ENCODE peak calls at places on chromosomes 4 and X, in ten cellular contexts. One of them, this sample, is unnamed.

GRCh38 chr4:165385124-165385523 is 6.3 kb downstream of the CPE start:
- DNase-seq in astrocyte of the spinal cord: no peak
- DNase-seq in GM23338: no peak
- DNase-seq in dorsolateral prefrontal cortex: no peak
- DNase-seq in HCT116: no peak
- DNase-seq in sigmoid colon: no peak
- DNase-seq in fibroblast of mammary gland: no peak
- DNase-seq in GM06990: no peak
- DNase-seq in adrenal gland: no peak
- DNase-seq in CD4-positive, alpha-beta T cell: no peak
- DNase-seq in this sample: no peak

GRCh38 chr4:128810331-128810870 is 901 bp downstream of the JADE1 start:
- DNase-seq in GM23338: no peak
- DNase-seq in dorsolateral prefrontal cortex: no peak
- DNase-seq in CD4-positive, alpha-beta T cell: peak; percentile 34
- DNase-seq in GM06990: peak; percentile 41
- DNase-seq in fibroblast of mammary gland: peak; percentile 57
- DNase-seq in HCT116: peak; percentile 26
- DNase-seq in sigmoid colon: peak; percentile 72
- DNase-seq in astrocyte of the spinal cord: no peak
- DNase-seq in adrenal gland: peak; percentile 66
- DNase-seq in this sample: no peak

GRCh38 chr4:3868146-3868840 is 102.1 kb downstream of the ADRA2C start:
- DNase-seq in CD4-positive, alpha-beta T cell: peak; percentile 22
- DNase-seq in astrocyte of the spinal cord: no peak
- DNase-seq in sigmoid colon: peak; percentile 18
- DNase-seq in dorsolateral prefrontal cortex: peak; percentile 25
- DNase-seq in HCT116: no peak
- DNase-seq in fibroblast of mammary gland: peak; percentile 27
- DNase-seq in GM06990: no peak
- DNase-seq in GM23338: peak; percentile 81
- DNase-seq in adrenal gland: peak; percentile 12
- DNase-seq in this sample: no peak

GRCh38 chr4:24778427-24779225 is 16.7 kb upstream of the SOD3 start:
- DNase-seq in dorsolateral prefrontal cortex: no peak
- DNase-seq in CD4-positive, alpha-beta T cell: no peak
- DNase-seq in fibroblast of mammary gland: peak; percentile 99
- DNase-seq in sigmoid colon: peak; percentile 81
- DNase-seq in astrocyte of the spinal cord: peak; percentile 92
- DNase-seq in GM06990: no peak
- DNase-seq in HCT116: no peak
- DNase-seq in GM23338: no peak
- DNase-seq in adrenal gland: no peak
- DNase-seq in this sample: no peak

GRCh38 chrX:19875051-19875432 is 12.4 kb downstream of the SH3KBP1 start:
- DNase-seq in fibroblast of mammary gland: no peak
- DNase-seq in astrocyte of the spinal cord: no peak
- DNase-seq in adrenal gland: no peak
- DNase-seq in GM06990: no peak
- DNase-seq in sigmoid colon: no peak
- DNase-seq in HCT116: peak; percentile 57
- DNase-seq in CD4-positive, alpha-beta T cell: no peak
- DNase-seq in GM23338: no peak
- DNase-seq in dorsolateral prefrontal cortex: no peak
- DNase-seq in this sample: no peak

GRCh38 chrX:112513154-112513553 is 166.6 kb downstream of the LHFPL1 start:
- DNase-seq in sigmoid colon: no peak
- DNase-seq in GM06990: no peak
- DNase-seq in HCT116: no peak
- DNase-seq in fibroblast of mammary gland: no peak
- DNase-seq in astrocyte of the spinal cord: no peak
- DNase-seq in CD4-positive, alpha-beta T cell: no peak
- DNase-seq in adrenal gland: no peak
- DNase-seq in dorsolateral prefrontal cortex: no peak
- DNase-seq in GM23338: peak; percentile 1
- DNase-seq in this sample: no peak

GRCh38 chrX:56763556-56764152 is 34.6 kb downstream of the NBDY start:
- DNase-seq in CD4-positive, alpha-beta T cell: no peak
- DNase-seq in GM06990: peak; percentile 72
- DNase-seq in dorsolateral prefrontal cortex: peak; percentile 84
- DNase-seq in HCT116: no peak
- DNase-seq in sigmoid colon: peak; percentile 92
- DNase-seq in fibroblast of mammary gland: peak; percentile 77
- DNase-seq in astrocyte of the spinal cord: peak; percentile 39
- DNase-seq in GM23338: peak; percentile 3
- DNase-seq in adrenal gland: peak; percentile 76
- DNase-seq in this sample: no peak

GRCh38 chrX:106932492-106932923 is 12.3 kb downstream of the CLDN2 start:
- DNase-seq in sigmoid colon: no peak
- DNase-seq in CD4-positive, alpha-beta T cell: no peak
- DNase-seq in astrocyte of the spinal cord: no peak
- DNase-seq in adrenal gland: no peak
- DNase-seq in fibroblast of mammary gland: peak; percentile 56
- DNase-seq in GM23338: no peak
- DNase-seq in dorsolateral prefrontal cortex: no peak
- DNase-seq in HCT116: no peak
- DNase-seq in GM06990: no peak
- DNase-seq in this sample: no peak

GRCh38 chr4:133865606-133866327 is 335.8 kb downstream of the PABPC4L start:
- DNase-seq in astrocyte of the spinal cord: peak; percentile 97
- DNase-seq in adrenal gland: peak; percentile 43
- DNase-seq in sigmoid colon: no peak
- DNase-seq in dorsolateral prefrontal cortex: no peak
- DNase-seq in fibroblast of mammary gland: peak; percentile 96
- DNase-seq in GM23338: peak; percentile 6
- DNase-seq in GM06990: no peak
- DNase-seq in CD4-positive, alpha-beta T cell: no peak
- DNase-seq in HCT116: peak; percentile 75
- DNase-seq in this sample: peak; percentile 24

GRCh38 chrX:49876750-49877149 is 2.5 kb upstream of the USP27X start:
- DNase-seq in dorsolateral prefrontal cortex: no peak
- DNase-seq in fibroblast of mammary gland: peak; percentile 35
- DNase-seq in CD4-positive, alpha-beta T cell: no peak
- DNase-seq in adrenal gland: no peak
- DNase-seq in HCT116: peak; percentile 12
- DNase-seq in astrocyte of the spinal cord: peak; percentile 8
- DNase-seq in GM06990: no peak
- DNase-seq in GM23338: peak; percentile 51
- DNase-seq in sigmoid colon: no peak
- DNase-seq in this sample: peak; percentile 22

GRCh38 chr4:67896421-67897065 is 12.7 kb upstream of the TMPRSS11D start:
- DNase-seq in astrocyte of the spinal cord: no peak
- DNase-seq in dorsolateral prefrontal cortex: no peak
- DNase-seq in fibroblast of mammary gland: no peak
- DNase-seq in sigmoid colon: no peak
- DNase-seq in GM23338: no peak
- DNase-seq in CD4-positive, alpha-beta T cell: no peak
- DNase-seq in GM06990: no peak
- DNase-seq in adrenal gland: no peak
- DNase-seq in HCT116: no peak
- DNase-seq in this sample: no peak

GRCh38 chr4:142379277-142380051 is 466.6 kb downstream of the INPP4B start:
- DNase-seq in GM23338: no peak
- DNase-seq in adrenal gland: no peak
- DNase-seq in dorsolateral prefrontal cortex: no peak
- DNase-seq in CD4-positive, alpha-beta T cell: no peak
- DNase-seq in HCT116: peak; percentile 62
- DNase-seq in sigmoid colon: no peak
- DNase-seq in fibroblast of mammary gland: peak; percentile 84
- DNase-seq in GM06990: no peak
- DNase-seq in astrocyte of the spinal cord: peak; percentile 92
- DNase-seq in this sample: no peak

GRCh38 chr4:158964114-158964727 is 138.7 kb upstream of the RAPGEF2 start:
- DNase-seq in HCT116: no peak
- DNase-seq in dorsolateral prefrontal cortex: no peak
- DNase-seq in sigmoid colon: no peak
- DNase-seq in GM23338: no peak
- DNase-seq in GM06990: no peak
- DNase-seq in CD4-positive, alpha-beta T cell: no peak
- DNase-seq in astrocyte of the spinal cord: no peak
- DNase-seq in adrenal gland: no peak
- DNase-seq in fibroblast of mammary gland: no peak
- DNase-seq in this sample: no peak

GRCh38 chrX:133888941-133889340 is 96.5 kb downstream of the GPC3 start:
- DNase-seq in fibroblast of mammary gland: no peak
- DNase-seq in adrenal gland: no peak
- DNase-seq in HCT116: no peak
- DNase-seq in CD4-positive, alpha-beta T cell: no peak
- DNase-seq in GM23338: no peak
- DNase-seq in dorsolateral prefrontal cortex: no peak
- DNase-seq in GM06990: no peak
- DNase-seq in sigmoid colon: no peak
- DNase-seq in astrocyte of the spinal cord: no peak
- DNase-seq in this sample: no peak

GRCh38 chr4:26084414-26084813 is 170.4 kb downstream of the SMIM20 start:
- DNase-seq in HCT116: no peak
- DNase-seq in CD4-positive, alpha-beta T cell: no peak
- DNase-seq in adrenal gland: no peak
- DNase-seq in GM23338: peak; percentile 17
- DNase-seq in astrocyte of the spinal cord: no peak
- DNase-seq in sigmoid colon: no peak
- DNase-seq in dorsolateral prefrontal cortex: no peak
- DNase-seq in GM06990: no peak
- DNase-seq in fibroblast of mammary gland: no peak
- DNase-seq in this sample: no peak

GRCh38 chrX:16836371-16836770 is 33.8 kb downstream of the RBBP7 start:
- DNase-seq in GM06990: peak; percentile 51
- DNase-seq in sigmoid colon: no peak
- DNase-seq in adrenal gland: peak; percentile 91
- DNase-seq in CD4-positive, alpha-beta T cell: no peak
- DNase-seq in astrocyte of the spinal cord: no peak
- DNase-seq in HCT116: no peak
- DNase-seq in GM23338: peak; percentile 49
- DNase-seq in dorsolateral prefrontal cortex: no peak
- DNase-seq in fibroblast of mammary gland: peak; percentile 41
- DNase-seq in this sample: no peak
- TF ChIP-seq CTCF in GM06990: no peak
- TF ChIP-seq CTCF in sigmoid colon: peak; percentile 25
- TF ChIP-seq CTCF in adrenal gland: peak; percentile 45
- TF ChIP-seq CTCF in CD4-positive, alpha-beta T cell: no peak
- TF ChIP-seq CTCF in astrocyte of the spinal cord: peak; percentile 56
- TF ChIP-seq CTCF in HCT116: peak; percentile 19
- TF ChIP-seq CTCF in GM23338: peak; percentile 48
- TF ChIP-seq CTCF in dorsolateral prefrontal cortex: no peak
- TF ChIP-seq CTCF in fibroblast of mammary gland: peak; percentile 29
- TF ChIP-seq CTCF in this sample: peak; percentile 36

DNA sequence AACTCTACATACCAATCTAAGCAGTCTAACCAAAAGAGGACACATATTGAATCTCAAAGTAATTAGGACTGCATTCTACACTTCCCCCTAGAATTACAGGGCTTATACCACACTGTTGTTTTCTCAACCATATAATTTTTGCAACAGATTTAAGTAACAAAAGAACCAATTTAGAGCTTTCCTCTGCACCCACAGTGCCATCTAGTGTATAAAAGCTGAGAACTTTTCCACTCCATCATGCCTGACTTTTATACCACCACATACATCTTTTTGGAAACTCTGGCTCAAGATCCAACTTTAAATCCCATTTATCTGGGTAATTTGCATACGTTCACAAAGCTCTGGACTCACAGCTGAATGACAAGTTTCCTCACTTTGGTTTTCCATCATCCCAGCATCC is 99.5 kb downstream of the EFHC2 start:
- DNase-seq in astrocyte of the spinal cord: peak; percentile 42
- DNase-seq in dorsolateral prefrontal cortex: no peak
- DNase-seq in HCT116: peak; percentile 12
- DNase-seq in GM23338: peak; percentile 51
- DNase-seq in adrenal gland: no peak
- DNase-seq in sigmoid colon: no peak
- DNase-seq in GM06990: no peak
- DNase-seq in fibroblast of mammary gland: peak; percentile 47
- DNase-seq in CD4-positive, alpha-beta T cell: no peak
- DNase-seq in this sample: peak; percentile 20
- TF ChIP-seq CTCF in astrocyte of the spinal cord: peak; percentile 50
- TF ChIP-seq CTCF in dorsolateral prefrontal cortex: peak; percentile 70
- TF ChIP-seq CTCF in HCT116: peak; percentile 53
- TF ChIP-seq CTCF in GM23338: peak; percentile 57
- TF ChIP-seq CTCF in adrenal gland: peak; percentile 32
- TF ChIP-seq CTCF in sigmoid colon: no peak
- TF ChIP-seq CTCF in GM06990: peak; percentile 47
- TF ChIP-seq CTCF in fibroblast of mammary gland: peak; percentile 66
- TF ChIP-seq CTCF in CD4-positive, alpha-beta T cell: peak; percentile 65
- TF ChIP-seq CTCF in this sample: peak; percentile 58

DNA sequence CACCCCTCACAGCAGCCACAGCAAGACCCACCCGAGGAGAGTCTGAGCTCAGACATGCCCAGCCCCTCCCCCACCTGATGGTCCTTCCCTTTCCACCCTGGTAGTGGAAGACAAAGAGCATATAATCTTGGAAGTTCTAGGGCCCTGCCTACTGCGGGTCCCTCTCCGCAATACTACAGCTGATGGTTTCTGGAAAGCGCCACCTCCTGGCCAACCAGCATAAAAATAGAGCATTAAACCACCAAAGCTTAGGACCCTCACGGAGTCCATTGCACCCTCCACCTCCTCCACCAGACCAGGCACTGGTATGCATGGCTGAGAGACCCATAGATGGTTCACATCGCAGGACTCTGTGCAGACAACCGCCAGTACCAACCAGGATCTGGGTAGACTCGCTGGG is 78.2 kb downstream of the SH3BGRL start:
- DNase-seq in GM06990: no peak
- DNase-seq in fibroblast of mammary gland: peak; percentile 5
- DNase-seq in CD4-positive, alpha-beta T cell: no peak
- DNase-seq in sigmoid colon: no peak
- DNase-seq in adrenal gland: no peak
- DNase-seq in dorsolateral prefrontal cortex: no peak
- DNase-seq in GM23338: peak; percentile 46
- DNase-seq in HCT116: no peak
- DNase-seq in astrocyte of the spinal cord: no peak
- DNase-seq in this sample: no peak
- TF ChIP-seq CTCF in GM06990: no peak
- TF ChIP-seq CTCF in fibroblast of mammary gland: peak; percentile 10
- TF ChIP-seq CTCF in CD4-positive, alpha-beta T cell: no peak
- TF ChIP-seq CTCF in sigmoid colon: no peak
- TF ChIP-seq CTCF in adrenal gland: no peak
- TF ChIP-seq CTCF in dorsolateral prefrontal cortex: no peak
- TF ChIP-seq CTCF in GM23338: peak; percentile 45
- TF ChIP-seq CTCF in HCT116: no peak
- TF ChIP-seq CTCF in astrocyte of the spinal cord: no peak
- TF ChIP-seq CTCF in this sample: peak; percentile 21

DNA sequence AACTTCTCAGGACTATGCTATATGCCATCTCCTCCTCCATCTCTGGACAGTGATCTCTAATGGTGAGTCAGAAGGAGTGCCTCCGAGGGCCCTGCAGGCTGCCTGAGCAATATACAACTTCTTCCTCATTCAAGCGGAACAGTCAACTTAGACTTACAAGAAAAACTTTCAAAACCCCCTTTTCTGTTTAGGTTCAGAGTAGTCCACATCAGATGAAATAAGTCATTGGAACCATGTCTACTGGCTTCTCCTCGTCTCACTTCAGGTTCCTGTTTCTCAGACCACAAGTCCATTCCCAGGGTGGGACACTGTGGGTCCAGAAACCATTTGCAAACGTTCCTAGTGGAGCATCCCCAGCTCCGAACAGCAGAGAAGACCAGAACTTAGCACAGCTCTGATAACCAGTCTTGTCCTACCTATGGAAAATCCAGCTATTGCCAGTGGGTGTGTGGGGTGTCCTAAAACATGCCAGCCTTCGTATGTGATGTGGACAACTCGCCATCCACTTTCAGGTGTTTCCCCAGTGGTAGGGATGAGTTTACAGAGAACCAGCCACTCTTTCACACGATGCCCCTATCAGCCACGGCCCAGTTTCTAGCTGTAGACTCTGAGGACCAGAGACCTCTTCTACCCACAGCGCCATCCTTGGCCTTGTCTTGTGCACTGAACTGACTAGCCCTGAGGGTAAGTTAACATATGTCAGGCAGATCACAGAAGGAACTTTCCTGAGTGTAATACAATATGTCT is 32.7 kb upstream of the NKRF start:
- DNase-seq in adrenal gland: no peak
- DNase-seq in fibroblast of mammary gland: no peak
- DNase-seq in sigmoid colon: no peak
- DNase-seq in HCT116: no peak
- DNase-seq in CD4-positive, alpha-beta T cell: no peak
- DNase-seq in GM06990: peak; percentile 65
- DNase-seq in dorsolateral prefrontal cortex: no peak
- DNase-seq in GM23338: no peak
- DNase-seq in astrocyte of the spinal cord: no peak
- DNase-seq in this sample: no peak
- TF ChIP-seq CTCF in adrenal gland: no peak
- TF ChIP-seq CTCF in fibroblast of mammary gland: no peak
- TF ChIP-seq CTCF in sigmoid colon: no peak
- TF ChIP-seq CTCF in HCT116: no peak
- TF ChIP-seq CTCF in CD4-positive, alpha-beta T cell: no peak
- TF ChIP-seq CTCF in GM06990: peak; percentile 30
- TF ChIP-seq CTCF in dorsolateral prefrontal cortex: no peak
- TF ChIP-seq CTCF in GM23338: no peak
- TF ChIP-seq CTCF in astrocyte of the spinal cord: no peak
- TF ChIP-seq CTCF in this sample: no peak

This sample was measured in Panc1.